ENCODE peak calls at places on chromosomes 3 and 15, in eight cellular contexts. Z is breast epithelium, O is heart left ventricle, T is body of pancreas, C is cardiac muscle cell, U is GM06990, K is right atrium auricular region, I is Peyer's patch. V is an unnamed sample.

GRCh38 chr15:64697911-64698369 is 77.4 kb downstream of the RBPMS2 start:
- DNase-seq in T (no peak), O (no peak), K (no peak), I (no peak), C (no peak), U (no peak), Z (no peak), V (no peak)

GRCh38 chr15:39565851-39566250 is 15.0 kb upstream of the THBS1 start:
- DNase-seq in T (no peak), U (no peak), I (no peak), O (no peak), Z (no peak), K (no peak), C (no peak), V (no peak)

GRCh38 chr15:91535856-91536500 is 317.5 kb upstream of the SLCO3A1 start:
- DNase-seq in Z (no peak), T (no peak), C (no peak), U (no peak), K (no peak), I (no peak), O (no peak), V (no peak)

GRCh38 chr15:39887832-39888231 is 32.2 kb downstream of the GPR176 start:
- DNase-seq in O (no peak), Z (no peak), I (peak; percentile 58), K (no peak), T (peak; percentile 57), C (peak; percentile 13), U (no peak), V (no peak)

GRCh38 chr3:94525039-94525438 is 462.2 kb downstream of the NSUN3 start:
- DNase-seq in C (peak; percentile 61), T (peak; percentile 9), I (no peak), U (no peak), K (no peak), O (peak; percentile 16), Z (no peak), V (no peak)

GRCh38 chr15:52912172-52912571 is 122.0 kb upstream of the ONECUT1 start:
- DNase-seq in T (no peak), Z (no peak), K (no peak), C (no peak), U (no peak), O (no peak), I (no peak), V (no peak)

GRCh38 chr3:15327941-15328340 is 4.4 kb downstream of the SH3BP5 start:
- DNase-seq in U (peak; percentile 77), O (peak; percentile 53), I (peak; percentile 75), T (no peak), C (no peak), K (no peak), Z (peak; percentile 57), V (peak; percentile 70)

GRCh38 chr15:75723847-75724660 is 11.4 kb upstream of the CSPG4 start:
- DNase-seq in C (peak; percentile 44), T (peak; percentile 86), U (peak; percentile 39), I (peak; percentile 94), Z (peak; percentile 92), K (peak; percentile 98), O (peak; percentile 91), V (peak; percentile 91)

GRCh38 chr15:70198441-70199123 is 100.9 kb upstream of the TLE3 start:
- DNase-seq in C (no peak), K (no peak), O (no peak), T (no peak), Z (no peak), U (no peak), I (no peak), V (no peak)

GRCh38 chr3:101902041-101902440 is 52.7 kb downstream of the NFKBIZ start:
- DNase-seq in O (no peak), C (no peak), I (no peak), U (peak; percentile 40), Z (no peak), T (no peak), K (no peak), V (no peak)

GRCh38 chr15:76988874-76989780 is 5.8 kb upstream of the PSTPIP1 start:
- DNase-seq in I (peak; percentile 46), C (no peak), Z (no peak), O (peak; percentile 40), T (no peak), K (no peak), U (no peak), V (no peak)

GRCh38 chr3:34351857-34352545 is 553.6 kb downstream of the PDCD6IP start:
- DNase-seq in K (no peak), C (peak; percentile 68), T (no peak), U (no peak), Z (no peak), I (no peak), O (no peak), V (no peak)

GRCh38 chr3:123791417-123791816 is 92.7 kb downstream of the MYLK start:
- DNase-seq in I (no peak), O (no peak), C (no peak), U (no peak), K (no peak), Z (no peak), T (no peak), V (no peak)

GRCh38 chr3:54374214-54374855 is 252.0 kb downstream of the CACNA2D3 start:
- DNase-seq in U (no peak), K (no peak), T (peak; percentile 62), I (no peak), C (peak; percentile 54), Z (no peak), O (no peak), V (no peak)

GRCh38 chr3:143764840-143765239 is 83.4 kb downstream of the SLC9A9 start:
- DNase-seq in K (no peak), T (no peak), I (no peak), C (no peak), O (no peak), Z (no peak), U (no peak), V (no peak)

GRCh38 chr15:49223536-49224274 is 53.7 kb downstream of the GALK2 start:
- DNase-seq in Z (no peak), T (no peak), C (no peak), O (no peak), K (no peak), I (no peak), U (no peak), V (no peak)

GRCh38 chr3:130705501-130705900 is 41.1 kb downstream of the PIK3R4 start:
- DNase-seq in K (no peak), O (no peak), T (no peak), U (no peak), I (no peak), Z (no peak), C (no peak), V (no peak)

GRCh38 chr3:73148653-73149052 is 87.2 kb downstream of the EBLN2 start:
- DNase-seq in I (no peak), U (no peak), K (no peak), C (no peak), T (peak; percentile 50), O (no peak), Z (no peak), V (no peak)

GRCh38 chr3:69941439-69942176 is 57.9 kb upstream of the SAMMSON start:
- DNase-seq in O (no peak), C (no peak), Z (no peak), K (no peak), U (no peak), T (no peak), I (no peak), V (no peak)

GRCh38 chr3:167882057-167882667 is 146.6 kb downstream of the SERPINI1 start:
- DNase-seq in K (no peak), U (peak; percentile 7), C (peak; percentile 59), Z (no peak), O (no peak), I (no peak), T (no peak), V (no peak)

GRCh38 chr15:98069256-98069655 is 108.8 kb downstream of the ARRDC4 start:
- DNase-seq in O (no peak), U (no peak), K (no peak), I (no peak), C (no peak), T (no peak), Z (no peak), V (no peak)
- H3K27me3 ChIP-seq in O (peaks cover 5% of the 10 kb centered on the region), U (no peaks in the 10 kb centered on the region), K (no peaks in the 10 kb centered on the region), I (no peaks in the 10 kb centered on the region), C (no peaks in the 10 kb centered on the region), T (no peaks in the 10 kb centered on the region), Z (no peaks in the 10 kb centered on the region), V (no peaks in the 10 kb centered on the region)

GRCh38 chr3:64187065-64187959 is 38.0 kb downstream of the PRICKLE2 start:
- DNase-seq in U (no peak), O (peak; percentile 76), C (peak; percentile 14), T (peak; percentile 88), I (peak; percentile 54), Z (peak; percentile 81), K (peak; percentile 80), V (peak; percentile 42)
- H3K4me3 ChIP-seq in U (no peak overlapping the region), O (no peak overlapping the region), C (no peak overlapping the region), T (no peak overlapping the region), I (no peak overlapping the region), Z (no peak overlapping the region), K (no peak overlapping the region), V (no peak overlapping the region)

DNA sequence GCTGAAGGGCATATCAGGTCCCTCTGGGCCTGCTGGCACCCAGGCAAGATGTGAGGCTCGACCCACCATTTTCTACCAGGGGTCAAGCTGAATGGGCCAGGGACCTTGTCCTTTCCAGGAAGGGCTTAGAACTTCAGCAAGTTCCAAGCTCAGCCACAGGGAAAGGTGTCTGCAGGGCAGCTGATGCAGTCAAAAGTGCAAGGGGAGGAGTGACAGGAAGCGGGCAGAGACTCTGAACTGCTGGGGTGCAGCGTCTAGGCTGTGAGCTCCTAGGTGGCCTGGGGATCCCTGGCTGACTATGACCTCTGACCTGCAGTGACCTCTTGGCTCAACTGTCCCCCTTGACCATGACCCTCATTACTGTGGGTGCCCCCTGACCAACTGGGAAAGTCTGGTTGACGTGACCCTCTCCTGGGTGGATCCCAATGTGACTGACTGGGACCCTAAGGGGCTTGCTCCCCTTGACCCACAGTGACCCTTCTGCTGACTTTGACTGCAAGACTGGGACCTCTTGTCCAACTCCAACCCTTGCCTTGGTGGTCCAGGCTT is 14.4 kb upstream of the SEC13 start:
- DNase-seq in K (no peak), O (no peak), U (no peak), Z (no peak), I (no peak), C (no peak), T (no peak), V (no peak)
- H3K27me3 ChIP-seq in K (no peaks in the 10 kb centered on the region), O (peaks cover 6% of the 10 kb centered on the region), U (no peaks in the 10 kb centered on the region), Z (no peaks in the 10 kb centered on the region), I (no peaks in the 10 kb centered on the region), C (peaks cover 5% of the 10 kb centered on the region), T (no peaks in the 10 kb centered on the region), V (no peaks in the 10 kb centered on the region)

DNA sequence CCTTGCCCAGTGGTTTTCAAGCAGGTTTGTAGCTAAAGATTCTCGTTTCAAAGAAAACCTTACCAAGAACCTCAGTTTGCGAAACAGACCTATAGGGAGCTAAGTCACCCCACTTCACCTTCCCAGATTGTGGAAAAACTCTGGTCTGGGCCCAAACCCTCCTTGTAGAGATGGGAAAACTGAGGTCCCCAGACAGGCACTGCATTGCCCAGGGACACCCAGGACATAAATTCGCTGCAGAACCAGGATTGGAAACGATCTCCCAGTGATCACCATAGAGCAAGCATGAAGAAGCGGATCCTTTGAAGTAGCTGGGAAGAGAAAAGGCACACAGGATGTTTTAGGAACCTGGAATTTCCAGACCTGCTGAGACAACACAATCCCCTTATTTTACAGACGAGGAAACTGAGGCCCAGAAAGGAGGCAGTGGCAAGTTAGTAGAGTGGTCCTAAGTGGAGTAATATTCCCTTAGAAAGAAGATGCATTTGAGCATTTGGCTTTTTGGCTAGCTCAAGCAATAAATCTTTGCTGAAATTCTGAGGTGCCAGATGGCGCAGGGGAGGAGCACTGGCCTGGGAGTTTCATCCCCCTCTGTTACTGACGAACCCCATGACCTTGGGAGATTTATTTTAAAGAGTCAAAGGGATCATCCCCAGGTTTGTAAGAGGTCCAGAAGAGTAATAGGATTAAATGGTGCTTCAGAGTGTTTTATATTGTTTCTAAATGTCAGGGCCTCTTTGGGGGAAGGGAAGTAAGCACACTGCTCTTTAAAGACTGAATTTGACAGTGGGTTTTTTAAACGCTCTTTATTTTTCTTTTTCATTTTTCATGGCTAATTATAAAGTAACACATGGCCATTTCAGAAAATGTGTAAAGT is 85.3 kb upstream of the PIAS1 start:
- DNase-seq in U (no peak), K (no peak), C (no peak), I (no peak), Z (no peak), T (no peak), O (no peak), V (no peak)
- H3K4me3 ChIP-seq in U (peak overlapping the region; percentile 60), K (peak overlapping the region; percentile 30), C (peak overlapping the region; percentile 24), I (peak overlapping the region; percentile 44), Z (no peak overlapping the region), T (no peak overlapping the region), O (peak overlapping the region; percentile 34), V (peak overlapping the region; percentile 49)

V was measured in psoas muscle.